ENCODE peak calls at places on chromosomes 11 and 22, in seven cellular contexts. F is HAP-1; M is cardiac muscle cell; U is MM.1S; K is brain microvascular endothelial cell; H is CD8-positive, alpha-beta T cell; P is uterus. J is an unnamed sample.

GRCh38 chr22:19815823-19816290 is 38.8 kb downstream of the GNB1L start:
- DNase-seq in F (no peak), M (no peak), U (no peak), K (no peak), H (no peak), P (no peak), J (no peak)

GRCh38 chr11:1226226-1226961 is 3.5 kb downstream of the MUC5B start:
- DNase-seq in F (peak; percentile 8), M (no peak), U (no peak), K (no peak), H (no peak), P (no peak), J (peak; percentile 75)

GRCh38 chr11:35141538-35141937 is 2.6 kb downstream of the CD44 start:
- DNase-seq in F (no peak), M (no peak), U (no peak), K (no peak), H (no peak), P (no peak), J (peak; percentile 37)

GRCh38 chr11:110177057-110177397 is 83.8 kb downstream of the ZC3H12C start:
- DNase-seq in F (no peak), M (no peak), U (no peak), K (no peak), H (no peak), P (no peak), J (no peak)

GRCh38 chr11:78949976-78950690 is 375.5 kb upstream of the NARS2 start:
- DNase-seq in F (no peak), M (no peak), U (no peak), K (no peak), H (no peak), P (no peak), J (no peak)

GRCh38 chr22:44358723-44359440 is 46.1 kb upstream of the SHISAL1 start:
- DNase-seq in F (no peak), M (no peak), U (no peak), K (no peak), H (no peak), P (peak; percentile 29), J (peak; percentile 32)

GRCh38 chr11:118306556-118306955 is 2.0 kb downstream of the CD3E start:
- DNase-seq in F (no peak), M (peak; percentile 1), U (no peak), K (no peak), H (no peak), P (no peak), J (no peak)

GRCh38 chr11:118907749-118908106 is 18.0 kb downstream of the BCL9L start:
- DNase-seq in F (no peak), M (no peak), U (no peak), K (no peak), H (no peak), P (no peak), J (no peak)

GRCh38 chr22:32326647-32327046 is 31.0 kb upstream of the RFPL3 start:
- DNase-seq in F (no peak), M (no peak), U (no peak), K (no peak), H (no peak), P (no peak), J (no peak)

GRCh38 chr11:112229746-112230433 is 3.7 kb downstream of the PTS start:
- DNase-seq in F (no peak), M (peak; percentile 92), U (no peak), K (peak; percentile 86), H (no peak), P (no peak), J (no peak)

DNA sequence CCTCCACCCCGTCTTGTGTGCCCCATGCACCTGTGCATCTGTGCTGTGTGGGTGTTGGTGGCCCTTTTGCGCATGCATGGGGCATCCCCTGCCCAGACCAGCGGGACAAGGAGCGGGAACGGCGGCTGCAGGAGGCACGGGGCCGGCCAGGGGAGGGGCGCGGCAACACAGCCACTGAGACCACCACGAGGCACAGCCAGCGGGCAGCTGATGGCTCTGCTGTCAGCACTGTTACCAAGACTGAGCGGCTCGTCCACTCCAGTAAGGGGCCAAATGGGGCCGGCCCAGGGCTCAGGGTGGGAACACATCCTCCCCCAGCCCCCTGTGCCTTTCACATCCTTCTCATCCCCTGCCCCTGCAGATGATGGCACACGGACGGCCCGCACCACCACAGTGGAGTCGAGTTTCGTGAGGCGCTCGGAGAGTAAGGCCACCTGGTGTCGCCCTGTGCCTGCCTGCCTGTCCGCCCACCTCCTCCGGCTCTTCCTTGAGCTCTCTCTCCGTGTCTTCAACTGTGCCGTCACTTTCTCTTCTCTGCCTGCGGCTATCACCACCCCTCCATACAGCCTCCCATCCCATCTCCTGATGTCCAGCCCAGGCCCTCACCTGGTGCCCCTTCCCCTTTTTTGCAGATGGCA is 10.6 kb downstream of the SELENOM start:
- DNase-seq in F (no peak), M (no peak), U (no peak), K (no peak), H (no peak), P (peak; percentile 21), J (no peak)
- H3K36me3 ChIP-seq in F (no peaks in the 10 kb centered on the region), M (no peaks in the 10 kb centered on the region), U (no peaks in the 10 kb centered on the region), K (peaks cover 90% of the 10 kb centered on the region), H (no peaks in the 10 kb centered on the region), P (no peaks in the 10 kb centered on the region), J (no peaks in the 10 kb centered on the region)

DNA sequence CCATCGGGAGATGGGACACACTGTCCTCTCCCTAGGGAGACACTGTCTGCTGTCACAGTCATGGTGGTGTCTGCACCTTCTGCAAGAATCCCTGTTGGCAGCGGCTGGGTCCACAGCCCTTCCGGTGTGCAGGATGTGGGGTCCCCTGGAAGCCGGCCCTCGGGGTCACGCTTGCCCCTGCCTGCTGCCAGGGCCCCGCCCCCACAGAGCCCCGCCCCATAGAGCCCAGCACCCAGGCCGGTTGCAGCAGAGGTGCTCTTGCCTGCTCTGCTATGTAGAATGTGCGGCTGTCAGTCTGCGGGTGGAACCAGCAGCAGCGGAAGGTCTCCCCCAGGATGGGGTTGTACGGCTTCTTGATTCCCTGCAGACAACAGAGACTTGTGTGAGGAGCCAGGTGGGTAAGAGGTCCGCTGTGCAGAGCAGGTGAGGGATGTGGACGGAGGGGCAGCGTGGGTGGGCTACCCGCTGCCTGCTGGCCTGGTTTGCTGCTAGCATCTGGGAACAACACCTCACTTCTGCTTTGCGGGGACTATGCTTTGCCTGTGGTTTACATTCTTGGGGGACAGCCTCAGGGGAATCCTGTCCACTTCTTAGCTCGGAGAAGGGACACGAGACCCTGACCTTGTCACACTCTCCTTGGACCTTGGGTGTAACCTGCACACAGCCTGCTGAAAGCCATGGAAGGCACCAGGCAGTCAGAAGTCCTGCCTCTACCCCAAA is 44.9 kb upstream of the CARS1 start:
- DNase-seq in F (no peak), M (no peak), U (no peak), K (no peak), H (no peak), P (no peak), J (no peak)
- H3K36me3 ChIP-seq in F (no peaks in the 10 kb centered on the region), M (no peaks in the 10 kb centered on the region), U (no peaks in the 10 kb centered on the region), K (no peaks in the 10 kb centered on the region), H (no peaks in the 10 kb centered on the region), P (no peaks in the 10 kb centered on the region), J (no peaks in the 10 kb centered on the region)

GRCh38 chr11:93672280-93672679 is 10.8 kb downstream of the CEP295 start:
- DNase-seq in F (no peak), M (no peak), U (no peak), K (no peak), H (no peak), P (no peak), J (no peak)
- H3K36me3 ChIP-seq in F (peaks cover 78% of the 10 kb centered on the region), M (peaks cover 78% of the 10 kb centered on the region), U (peaks cover 8% of the 10 kb centered on the region), K (peaks cover 24% of the 10 kb centered on the region), H (no peaks in the 10 kb centered on the region), P (no peaks in the 10 kb centered on the region), J (no peaks in the 10 kb centered on the region)

GRCh38 chr11:94144664-94145063 is 16.0 kb downstream of the PANX1 start:
- DNase-seq in F (no peak), M (no peak), U (no peak), K (no peak), H (no peak), P (no peak), J (no peak)
- H3K36me3 ChIP-seq in F (no peaks in the 10 kb centered on the region), M (no peaks in the 10 kb centered on the region), U (no peaks in the 10 kb centered on the region), K (no peaks in the 10 kb centered on the region), H (no peaks in the 10 kb centered on the region), P (no peaks in the 10 kb centered on the region), J (no peaks in the 10 kb centered on the region)

DNA sequence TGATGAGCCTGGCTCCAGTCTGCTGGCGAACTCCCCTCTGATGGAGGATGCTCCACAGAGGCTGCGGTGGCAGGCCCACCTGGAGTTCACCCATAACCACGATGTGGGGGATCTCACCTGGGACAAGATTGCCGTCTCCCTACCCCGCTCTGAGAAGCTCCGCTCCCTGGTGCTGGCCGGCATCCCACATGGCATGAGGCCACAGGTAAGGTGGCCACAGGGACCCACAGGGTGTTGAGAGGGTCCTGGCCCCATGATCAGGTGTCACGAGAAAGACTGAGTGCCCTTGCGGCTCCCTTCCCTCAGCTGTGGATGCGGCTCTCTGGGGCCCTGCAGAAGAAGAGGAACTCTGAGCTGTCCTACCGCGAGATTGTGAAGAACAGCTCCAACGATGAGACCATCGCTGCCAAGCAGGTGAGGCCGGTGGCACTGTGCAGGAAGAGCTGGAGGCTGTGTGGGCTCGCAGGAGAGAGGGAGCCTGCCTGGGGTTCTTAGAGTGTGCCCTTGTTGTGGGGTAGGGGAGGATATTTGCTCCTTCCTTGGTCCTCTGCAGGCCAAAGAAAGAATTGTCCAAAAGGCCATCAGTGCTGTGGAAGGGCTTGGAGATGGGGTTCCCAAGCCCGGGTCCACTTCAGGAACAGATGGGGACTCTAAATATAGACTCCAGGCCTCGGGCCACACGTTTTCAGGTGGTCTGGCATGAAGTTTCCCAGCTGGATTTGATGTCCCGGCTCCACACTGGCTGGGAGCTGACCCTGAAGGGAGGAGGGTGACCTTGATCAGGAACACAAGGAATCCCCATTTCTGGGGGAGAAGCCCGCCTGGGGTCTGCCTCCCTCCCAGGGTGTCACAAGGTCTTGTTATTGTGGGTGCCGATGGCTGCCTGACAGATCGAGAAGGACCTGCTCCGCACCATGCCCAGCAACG is 34.1 kb downstream of the SGSM3 start:
- DNase-seq in F (no peak), M (no peak), U (no peak), K (no peak), H (no peak), P (no peak), J (no peak)
- H3K36me3 ChIP-seq in F (peaks cover 70% of the 10 kb centered on the region), M (peaks cover 17% of the 10 kb centered on the region), U (no peaks in the 10 kb centered on the region), K (peaks cover 78% of the 10 kb centered on the region), H (peaks cover 26% of the 10 kb centered on the region), P (no peaks in the 10 kb centered on the region), J (peaks cover 75% of the 10 kb centered on the region)

J was measured in pancreas.